ENCODE peak calls at places on chromosomes 16 and 17, in ten cellular contexts. One of them, this sample, is unnamed.

GRCh38 chr16:5903797-5904196 is 806.2 kb upstream of the EEF2KMT start:
- DNase-seq in substantia nigra: no peak
- DNase-seq in HEK293T: no peak
- DNase-seq in GF-D8: no peak
- DNase-seq in left cardiac atrium: no peak
- DNase-seq in LHCN-M2: no peak
- DNase-seq in LoVo: no peak
- DNase-seq in progenitor cell of endocrine pancreas: no peak
- DNase-seq in GM23338: no peak
- DNase-seq in stimulated activated CD8-positive, alpha-beta memory T cell treated with anti-CD3 and anti-CD28 coated beads, Interleukin-12 subunit alpha, Interleukin-12 subunit beta, amount 100 ng/mL, for 4 hours: no peak
- DNase-seq in this sample: no peak

GRCh38 chr16:57299009-57299718 is 14.7 kb upstream of the PLLP start:
- DNase-seq in LHCN-M2: no peak
- DNase-seq in progenitor cell of endocrine pancreas: no peak
- DNase-seq in left cardiac atrium: peak
- DNase-seq in substantia nigra: no peak
- DNase-seq in LoVo: peak
- DNase-seq in HEK293T: peak
- DNase-seq in stimulated activated CD8-positive, alpha-beta memory T cell treated with anti-CD3 and anti-CD28 coated beads, Interleukin-12 subunit alpha, Interleukin-12 subunit beta, amount 100 ng/mL, for 4 hours: peak
- DNase-seq in GF-D8: peak
- DNase-seq in GM23338: peak
- DNase-seq in this sample: peak

GRCh38 chr17:65139045-65139764 is 2.0 kb downstream of the RGS9 start:
- DNase-seq in stimulated activated CD8-positive, alpha-beta memory T cell treated with anti-CD3 and anti-CD28 coated beads, Interleukin-12 subunit alpha, Interleukin-12 subunit beta, amount 100 ng/mL, for 4 hours: no peak
- DNase-seq in GF-D8: no peak
- DNase-seq in HEK293T: no peak
- DNase-seq in GM23338: no peak
- DNase-seq in left cardiac atrium: no peak
- DNase-seq in LHCN-M2: no peak
- DNase-seq in progenitor cell of endocrine pancreas: no peak
- DNase-seq in LoVo: no peak
- DNase-seq in substantia nigra: no peak
- DNase-seq in this sample: no peak

GRCh38 chr17:64938925-64939474 is 19.7 kb upstream of the LRRC37A3 start:
- DNase-seq in LHCN-M2: no peak
- DNase-seq in HEK293T: peak
- DNase-seq in stimulated activated CD8-positive, alpha-beta memory T cell treated with anti-CD3 and anti-CD28 coated beads, Interleukin-12 subunit alpha, Interleukin-12 subunit beta, amount 100 ng/mL, for 4 hours: peak
- DNase-seq in substantia nigra: peak
- DNase-seq in left cardiac atrium: peak
- DNase-seq in LoVo: no peak
- DNase-seq in GM23338: peak
- DNase-seq in progenitor cell of endocrine pancreas: no peak
- DNase-seq in GF-D8: no peak
- DNase-seq in this sample: peak

GRCh38 chr17:45231481-45232116 is 9.9 kb downstream of the FMNL1 start:
- DNase-seq in HEK293T: peak
- DNase-seq in left cardiac atrium: no peak
- DNase-seq in GF-D8: no peak
- DNase-seq in LHCN-M2: no peak
- DNase-seq in progenitor cell of endocrine pancreas: no peak
- DNase-seq in substantia nigra: no peak
- DNase-seq in GM23338: peak
- DNase-seq in LoVo: no peak
- DNase-seq in stimulated activated CD8-positive, alpha-beta memory T cell treated with anti-CD3 and anti-CD28 coated beads, Interleukin-12 subunit alpha, Interleukin-12 subunit beta, amount 100 ng/mL, for 4 hours: no peak
- DNase-seq in this sample: peak

GRCh38 chr16:10552998-10553491 is 27.4 kb downstream of the EMP2 start:
- DNase-seq in substantia nigra: no peak
- DNase-seq in LoVo: no peak
- DNase-seq in GF-D8: no peak
- DNase-seq in stimulated activated CD8-positive, alpha-beta memory T cell treated with anti-CD3 and anti-CD28 coated beads, Interleukin-12 subunit alpha, Interleukin-12 subunit beta, amount 100 ng/mL, for 4 hours: peak
- DNase-seq in GM23338: peak
- DNase-seq in HEK293T: no peak
- DNase-seq in left cardiac atrium: peak
- DNase-seq in progenitor cell of endocrine pancreas: no peak
- DNase-seq in LHCN-M2: no peak
- DNase-seq in this sample: peak

GRCh38 chr16:89136931-89137330 is 34.6 kb upstream of the CDH15 start:
- DNase-seq in progenitor cell of endocrine pancreas: no peak
- DNase-seq in HEK293T: no peak
- DNase-seq in left cardiac atrium: peak
- DNase-seq in LHCN-M2: no peak
- DNase-seq in GM23338: no peak
- DNase-seq in GF-D8: no peak
- DNase-seq in LoVo: no peak
- DNase-seq in substantia nigra: no peak
- DNase-seq in stimulated activated CD8-positive, alpha-beta memory T cell treated with anti-CD3 and anti-CD28 coated beads, Interleukin-12 subunit alpha, Interleukin-12 subunit beta, amount 100 ng/mL, for 4 hours: no peak
- DNase-seq in this sample: no peak

GRCh38 chr17:78498848-78499247 is 78.3 kb downstream of the DNAH17 start:
- DNase-seq in GM23338: peak
- DNase-seq in progenitor cell of endocrine pancreas: no peak
- DNase-seq in stimulated activated CD8-positive, alpha-beta memory T cell treated with anti-CD3 and anti-CD28 coated beads, Interleukin-12 subunit alpha, Interleukin-12 subunit beta, amount 100 ng/mL, for 4 hours: no peak
- DNase-seq in HEK293T: no peak
- DNase-seq in GF-D8: no peak
- DNase-seq in LHCN-M2: no peak
- DNase-seq in substantia nigra: no peak
- DNase-seq in LoVo: no peak
- DNase-seq in left cardiac atrium: no peak
- DNase-seq in this sample: no peak

GRCh38 chr16:10594312-10594950 is 14.0 kb upstream of the EMP2 start:
- DNase-seq in LHCN-M2: no peak
- DNase-seq in left cardiac atrium: no peak
- DNase-seq in progenitor cell of endocrine pancreas: no peak
- DNase-seq in LoVo: no peak
- DNase-seq in substantia nigra: no peak
- DNase-seq in GF-D8: no peak
- DNase-seq in GM23338: no peak
- DNase-seq in stimulated activated CD8-positive, alpha-beta memory T cell treated with anti-CD3 and anti-CD28 coated beads, Interleukin-12 subunit alpha, Interleukin-12 subunit beta, amount 100 ng/mL, for 4 hours: no peak
- DNase-seq in HEK293T: no peak
- DNase-seq in this sample: no peak

GRCh38 chr17:79934653-79934970 is 95.4 kb upstream of the CBX4 start:
- DNase-seq in left cardiac atrium: no peak
- DNase-seq in LHCN-M2: no peak
- DNase-seq in LoVo: no peak
- DNase-seq in HEK293T: no peak
- DNase-seq in stimulated activated CD8-positive, alpha-beta memory T cell treated with anti-CD3 and anti-CD28 coated beads, Interleukin-12 subunit alpha, Interleukin-12 subunit beta, amount 100 ng/mL, for 4 hours: no peak
- DNase-seq in GF-D8: no peak
- DNase-seq in substantia nigra: no peak
- DNase-seq in progenitor cell of endocrine pancreas: no peak
- DNase-seq in GM23338: no peak
- DNase-seq in this sample: no peak

GRCh38 chr17:50123649-50124349 is 6.2 kb downstream of the SAMD14 start:
- DNase-seq in stimulated activated CD8-positive, alpha-beta memory T cell treated with anti-CD3 and anti-CD28 coated beads, Interleukin-12 subunit alpha, Interleukin-12 subunit beta, amount 100 ng/mL, for 4 hours: no peak
- DNase-seq in substantia nigra: no peak
- DNase-seq in GF-D8: no peak
- DNase-seq in LHCN-M2: no peak
- DNase-seq in left cardiac atrium: no peak
- DNase-seq in HEK293T: peak
- DNase-seq in GM23338: peak
- DNase-seq in progenitor cell of endocrine pancreas: no peak
- DNase-seq in LoVo: no peak
- DNase-seq in this sample: no peak

GRCh38 chr16:23909792-23910418 is 74.1 kb downstream of the PRKCB start:
- DNase-seq in LoVo: no peak
- DNase-seq in GM23338: no peak
- DNase-seq in stimulated activated CD8-positive, alpha-beta memory T cell treated with anti-CD3 and anti-CD28 coated beads, Interleukin-12 subunit alpha, Interleukin-12 subunit beta, amount 100 ng/mL, for 4 hours: no peak
- DNase-seq in substantia nigra: no peak
- DNase-seq in LHCN-M2: no peak
- DNase-seq in HEK293T: no peak
- DNase-seq in left cardiac atrium: no peak
- DNase-seq in GF-D8: no peak
- DNase-seq in progenitor cell of endocrine pancreas: no peak
- DNase-seq in this sample: no peak

GRCh38 chr17:66283971-66284370 is 18.4 kb upstream of the PRKCA start:
- DNase-seq in HEK293T: no peak
- DNase-seq in left cardiac atrium: no peak
- DNase-seq in LHCN-M2: peak
- DNase-seq in GF-D8: no peak
- DNase-seq in LoVo: no peak
- DNase-seq in stimulated activated CD8-positive, alpha-beta memory T cell treated with anti-CD3 and anti-CD28 coated beads, Interleukin-12 subunit alpha, Interleukin-12 subunit beta, amount 100 ng/mL, for 4 hours: no peak
- DNase-seq in progenitor cell of endocrine pancreas: no peak
- DNase-seq in GM23338: no peak
- DNase-seq in substantia nigra: no peak
- DNase-seq in this sample: no peak

GRCh38 chr16:28556914-28557320 is 3.2 kb downstream of the SGF29 start:
- DNase-seq in left cardiac atrium: no peak
- DNase-seq in substantia nigra: no peak
- DNase-seq in LoVo: no peak
- DNase-seq in stimulated activated CD8-positive, alpha-beta memory T cell treated with anti-CD3 and anti-CD28 coated beads, Interleukin-12 subunit alpha, Interleukin-12 subunit beta, amount 100 ng/mL, for 4 hours: no peak
- DNase-seq in GF-D8: no peak
- DNase-seq in LHCN-M2: no peak
- DNase-seq in GM23338: no peak
- DNase-seq in progenitor cell of endocrine pancreas: no peak
- DNase-seq in HEK293T: no peak
- DNase-seq in this sample: no peak

GRCh38 chr17:40174528-40174927 is 2.7 kb upstream of the RAPGEFL1 start:
- DNase-seq in GM23338: no peak
- DNase-seq in substantia nigra: no peak
- DNase-seq in LHCN-M2: no peak
- DNase-seq in left cardiac atrium: no peak
- DNase-seq in GF-D8: no peak
- DNase-seq in HEK293T: no peak
- DNase-seq in LoVo: no peak
- DNase-seq in progenitor cell of endocrine pancreas: no peak
- DNase-seq in stimulated activated CD8-positive, alpha-beta memory T cell treated with anti-CD3 and anti-CD28 coated beads, Interleukin-12 subunit alpha, Interleukin-12 subunit beta, amount 100 ng/mL, for 4 hours: no peak
- DNase-seq in this sample: no peak

GRCh38 chr17:72563952-72564351 is 443.1 kb downstream of the SOX9 start:
- DNase-seq in LHCN-M2: no peak
- DNase-seq in stimulated activated CD8-positive, alpha-beta memory T cell treated with anti-CD3 and anti-CD28 coated beads, Interleukin-12 subunit alpha, Interleukin-12 subunit beta, amount 100 ng/mL, for 4 hours: no peak
- DNase-seq in substantia nigra: no peak
- DNase-seq in HEK293T: no peak
- DNase-seq in progenitor cell of endocrine pancreas: no peak
- DNase-seq in GF-D8: no peak
- DNase-seq in LoVo: no peak
- DNase-seq in left cardiac atrium: no peak
- DNase-seq in GM23338: no peak
- DNase-seq in this sample: no peak

GRCh38 chr17:81680150-81680549 is 3.4 kb downstream of the ARL16 start:
- DNase-seq in LoVo: no peak
- DNase-seq in LHCN-M2: no peak
- DNase-seq in HEK293T: no peak
- DNase-seq in progenitor cell of endocrine pancreas: no peak
- DNase-seq in substantia nigra: no peak
- DNase-seq in left cardiac atrium: no peak
- DNase-seq in stimulated activated CD8-positive, alpha-beta memory T cell treated with anti-CD3 and anti-CD28 coated beads, Interleukin-12 subunit alpha, Interleukin-12 subunit beta, amount 100 ng/mL, for 4 hours: no peak
- DNase-seq in GF-D8: no peak
- DNase-seq in GM23338: no peak
- DNase-seq in this sample: no peak

GRCh38 chr17:19013226-19013625 is 8.7 kb upstream of the FAM83G start:
- DNase-seq in GM23338: no peak
- DNase-seq in progenitor cell of endocrine pancreas: no peak
- DNase-seq in stimulated activated CD8-positive, alpha-beta memory T cell treated with anti-CD3 and anti-CD28 coated beads, Interleukin-12 subunit alpha, Interleukin-12 subunit beta, amount 100 ng/mL, for 4 hours: no peak
- DNase-seq in GF-D8: no peak
- DNase-seq in LHCN-M2: no peak
- DNase-seq in substantia nigra: no peak
- DNase-seq in left cardiac atrium: peak
- DNase-seq in HEK293T: no peak
- DNase-seq in LoVo: no peak
- DNase-seq in this sample: no peak

GRCh38 chr17:73773702-73774101 is 129.5 kb upstream of the SDK2 start:
- DNase-seq in LHCN-M2: no peak
- DNase-seq in HEK293T: no peak
- DNase-seq in LoVo: no peak
- DNase-seq in left cardiac atrium: no peak
- DNase-seq in progenitor cell of endocrine pancreas: no peak
- DNase-seq in GF-D8: no peak
- DNase-seq in stimulated activated CD8-positive, alpha-beta memory T cell treated with anti-CD3 and anti-CD28 coated beads, Interleukin-12 subunit alpha, Interleukin-12 subunit beta, amount 100 ng/mL, for 4 hours: no peak
- DNase-seq in GM23338: no peak
- DNase-seq in substantia nigra: no peak
- DNase-seq in this sample: no peak

GRCh38 chr17:79036609-79037008 is 12.6 kb downstream of the C1QTNF1 start:
- DNase-seq in left cardiac atrium: no peak
- DNase-seq in LHCN-M2: peak
- DNase-seq in GM23338: no peak
- DNase-seq in stimulated activated CD8-positive, alpha-beta memory T cell treated with anti-CD3 and anti-CD28 coated beads, Interleukin-12 subunit alpha, Interleukin-12 subunit beta, amount 100 ng/mL, for 4 hours: no peak
- DNase-seq in LoVo: peak
- DNase-seq in HEK293T: no peak
- DNase-seq in GF-D8: no peak
- DNase-seq in substantia nigra: no peak
- DNase-seq in progenitor cell of endocrine pancreas: no peak
- DNase-seq in this sample: peak

GRCh38 chr16:58195771-58196170 is 2.1 kb downstream of the CSNK2A2 start:
- DNase-seq in left cardiac atrium: no peak
- DNase-seq in stimulated activated CD8-positive, alpha-beta memory T cell treated with anti-CD3 and anti-CD28 coated beads, Interleukin-12 subunit alpha, Interleukin-12 subunit beta, amount 100 ng/mL, for 4 hours: no peak
- DNase-seq in GM23338: no peak
- DNase-seq in progenitor cell of endocrine pancreas: no peak
- DNase-seq in GF-D8: no peak
- DNase-seq in HEK293T: no peak
- DNase-seq in LoVo: no peak
- DNase-seq in substantia nigra: no peak
- DNase-seq in LHCN-M2: no peak
- DNase-seq in this sample: no peak

GRCh38 chr16:86491643-86492030 is 18.7 kb upstream of the FOXF1 start:
- DNase-seq in stimulated activated CD8-positive, alpha-beta memory T cell treated with anti-CD3 and anti-CD28 coated beads, Interleukin-12 subunit alpha, Interleukin-12 subunit beta, amount 100 ng/mL, for 4 hours: no peak
- DNase-seq in HEK293T: no peak
- DNase-seq in substantia nigra: peak
- DNase-seq in left cardiac atrium: no peak
- DNase-seq in progenitor cell of endocrine pancreas: no peak
- DNase-seq in GM23338: no peak
- DNase-seq in LHCN-M2: no peak
- DNase-seq in GF-D8: no peak
- DNase-seq in LoVo: no peak
- DNase-seq in this sample: no peak

GRCh38 chr17:19270347-19270950 is 33.3 kb downstream of the EPN2 start:
- DNase-seq in stimulated activated CD8-positive, alpha-beta memory T cell treated with anti-CD3 and anti-CD28 coated beads, Interleukin-12 subunit alpha, Interleukin-12 subunit beta, amount 100 ng/mL, for 4 hours: no peak
- DNase-seq in HEK293T: no peak
- DNase-seq in substantia nigra: no peak
- DNase-seq in progenitor cell of endocrine pancreas: no peak
- DNase-seq in LHCN-M2: no peak
- DNase-seq in GM23338: peak
- DNase-seq in LoVo: no peak
- DNase-seq in GF-D8: no peak
- DNase-seq in left cardiac atrium: peak
- DNase-seq in this sample: no peak

GRCh38 chr17:1649116-1649843 is 386 bp downstream of the RILP start:
- DNase-seq in substantia nigra: peak
- DNase-seq in LHCN-M2: peak
- DNase-seq in stimulated activated CD8-positive, alpha-beta memory T cell treated with anti-CD3 and anti-CD28 coated beads, Interleukin-12 subunit alpha, Interleukin-12 subunit beta, amount 100 ng/mL, for 4 hours: peak
- DNase-seq in GF-D8: no peak
- DNase-seq in progenitor cell of endocrine pancreas: no peak
- DNase-seq in HEK293T: peak
- DNase-seq in GM23338: peak
- DNase-seq in left cardiac atrium: peak
- DNase-seq in LoVo: peak
- DNase-seq in this sample: peak

GRCh38 chr17:18859256-18859655 is 1.3 kb downstream of the PRPSAP2 start:
- DNase-seq in left cardiac atrium: no peak
- DNase-seq in stimulated activated CD8-positive, alpha-beta memory T cell treated with anti-CD3 and anti-CD28 coated beads, Interleukin-12 subunit alpha, Interleukin-12 subunit beta, amount 100 ng/mL, for 4 hours: no peak
- DNase-seq in GM23338: no peak
- DNase-seq in LHCN-M2: no peak
- DNase-seq in substantia nigra: no peak
- DNase-seq in GF-D8: no peak
- DNase-seq in HEK293T: no peak
- DNase-seq in progenitor cell of endocrine pancreas: no peak
- DNase-seq in LoVo: no peak
- DNase-seq in this sample: no peak

GRCh38 chr17:9427460-9428315 is 147.9 kb downstream of the STX8 start:
- DNase-seq in GM23338: no peak
- DNase-seq in left cardiac atrium: no peak
- DNase-seq in substantia nigra: no peak
- DNase-seq in progenitor cell of endocrine pancreas: no peak
- DNase-seq in GF-D8: no peak
- DNase-seq in stimulated activated CD8-positive, alpha-beta memory T cell treated with anti-CD3 and anti-CD28 coated beads, Interleukin-12 subunit alpha, Interleukin-12 subunit beta, amount 100 ng/mL, for 4 hours: no peak
- DNase-seq in LHCN-M2: no peak
- DNase-seq in LoVo: no peak
- DNase-seq in HEK293T: no peak
- DNase-seq in this sample: no peak

GRCh38 chr16:88872650-88873331 is 6.3 kb upstream of the PABPN1L start:
- DNase-seq in stimulated activated CD8-positive, alpha-beta memory T cell treated with anti-CD3 and anti-CD28 coated beads, Interleukin-12 subunit alpha, Interleukin-12 subunit beta, amount 100 ng/mL, for 4 hours: no peak
- DNase-seq in LoVo: no peak
- DNase-seq in left cardiac atrium: no peak
- DNase-seq in substantia nigra: no peak
- DNase-seq in GF-D8: no peak
- DNase-seq in LHCN-M2: no peak
- DNase-seq in GM23338: no peak
- DNase-seq in HEK293T: no peak
- DNase-seq in progenitor cell of endocrine pancreas: no peak
- DNase-seq in this sample: no peak

GRCh38 chr16:28898942-28899341 is 20.7 kb downstream of the ATP2A1 start:
- DNase-seq in HEK293T: no peak
- DNase-seq in substantia nigra: no peak
- DNase-seq in GM23338: no peak
- DNase-seq in stimulated activated CD8-positive, alpha-beta memory T cell treated with anti-CD3 and anti-CD28 coated beads, Interleukin-12 subunit alpha, Interleukin-12 subunit beta, amount 100 ng/mL, for 4 hours: no peak
- DNase-seq in GF-D8: no peak
- DNase-seq in LoVo: no peak
- DNase-seq in progenitor cell of endocrine pancreas: no peak
- DNase-seq in LHCN-M2: no peak
- DNase-seq in left cardiac atrium: no peak
- DNase-seq in this sample: no peak

This sample was measured in A549.